ENCODE peak calls at places on chromosome 4, in four cellular contexts. Z is A673, P is neural progenitor cell, D is GM12878. H is an unnamed sample.

GRCh38 chr4:105140684-105141490 is 5.8 kb upstream of the TET2 start:
- DNase-seq in Z (peak; percentile 47), D (no peak), P (peak; percentile 43), H (no peak)

GRCh38 chr4:84751707-84752106 is 168.8 kb downstream of the CDS1 start:
- DNase-seq in Z (no peak), P (no peak), D (no peak), H (no peak)

GRCh38 chr4:18571252-18571885 is 549.8 kb upstream of the LCORL start:
- DNase-seq in D (no peak), Z (no peak), P (no peak), H (no peak)

GRCh38 chr4:158811216-158811540 is 42.4 kb downstream of the FNIP2 start:
- DNase-seq in P (no peak), D (no peak), Z (no peak), H (no peak)

GRCh38 chr4:82833696-82834313 is 35.2 kb upstream of the SCD5 start:
- DNase-seq in D (no peak), P (no peak), Z (no peak), H (peak; percentile 69)

GRCh38 chr4:142091691-142092182 is 455.4 kb downstream of the IL15 start:
- DNase-seq in Z (no peak), P (no peak), D (no peak), H (peak; percentile 83)

GRCh38 chr4:160353548-160353947 is 1250.7 kb downstream of the RAPGEF2 start:
- DNase-seq in P (no peak), D (no peak), Z (peak; percentile 53), H (no peak)

GRCh38 chr4:3412257-3413020 is 29.3 kb upstream of the HGFAC start:
- DNase-seq in P (no peak), Z (no peak), D (no peak), H (no peak)

GRCh38 chr4:174317531-174317930 is 33.8 kb downstream of the CEP44 start:
- DNase-seq in P (no peak), Z (peak; percentile 73), D (no peak), H (no peak)

GRCh38 chr4:79827283-79827682 is 245.7 kb downstream of the ANTXR2 start:
- DNase-seq in Z (no peak), D (no peak), P (no peak), H (no peak)

GRCh38 chr4:59091376-59092142 is 1981.4 kb upstream of the IGFBP7 start:
- DNase-seq in D (no peak), Z (peak; percentile 1), P (no peak), H (no peak)

GRCh38 chr4:7244343-7244680 is 52.0 kb downstream of the SORCS2 start:
- DNase-seq in D (no peak), Z (no peak), P (no peak), H (no peak)

GRCh38 chr4:155392486-155393184 is 15.9 kb upstream of the MAP9 start:
- DNase-seq in D (no peak), P (no peak), Z (peak; percentile 68), H (peak; percentile 41)

GRCh38 chr4:88991746-88992145 is 65.2 kb downstream of the FAM13A start:
- DNase-seq in D (no peak), Z (no peak), P (no peak), H (peak; percentile 60)

GRCh38 chr4:82780398-82781231 is 18.0 kb downstream of the SCD5 start:
- DNase-seq in Z (peak; percentile 78), D (no peak), P (no peak), H (no peak)

GRCh38 chr4:53653484-53654053 is 62.3 kb upstream of the LNX1 start:
- DNase-seq in Z (no peak), D (peak; percentile 74), P (peak; percentile 28), H (peak; percentile 12)

GRCh38 chr4:10096976-10097330 is 19.6 kb downstream of the WDR1 start:
- DNase-seq in P (no peak), D (no peak), Z (no peak), H (no peak)

GRCh38 chr4:158250321-158250720 is 40.0 kb downstream of the TMEM144 start:
- DNase-seq in Z (no peak), P (no peak), D (no peak), H (no peak)

GRCh38 chr4:168884251-168885124 is 125.6 kb downstream of the CBR4 start:
- DNase-seq in P (no peak), D (no peak), Z (no peak), H (no peak)

GRCh38 chr4:16056681-16057400 is 27.0 kb downstream of the PROM1 start:
- DNase-seq in D (no peak), Z (peak; percentile 55), P (peak; percentile 24), H (no peak)

GRCh38 chr4:26589699-26590098 is 5.8 kb downstream of the TBC1D19 start:
- DNase-seq in D (no peak), P (no peak), Z (no peak), H (peak; percentile 12)

GRCh38 chr4:184046148-184046547 is 141.0 kb downstream of the STOX2 start:
- DNase-seq in D (no peak), Z (no peak), P (no peak), H (no peak)

GRCh38 chr4:8556341-8557150 is 23.6 kb upstream of the GPR78 start:
- DNase-seq in Z (no peak), P (no peak), D (no peak), H (no peak)

GRCh38 chr4:137819964-137820383 is 287.7 kb upstream of the PCDH18 start:
- DNase-seq in Z (peak; percentile 65), D (peak; percentile 1), P (peak; percentile 72), H (peak; percentile 57)

GRCh38 chr4:183915976-183916375 is 10.9 kb downstream of the STOX2 start:
- DNase-seq in P (no peak), Z (no peak), D (no peak), H (no peak)

GRCh38 chr4:107913283-107913899 is 18.0 kb upstream of the CYP2U1 start:
- DNase-seq in D (no peak), Z (peak; percentile 74), P (peak; percentile 78), H (peak; percentile 62)

GRCh38 chr4:153222790-153223417 is 18.7 kb downstream of the TRIM2 start:
- DNase-seq in Z (peak; percentile 46), P (peak; percentile 70), D (no peak), H (peak; percentile 41)

GRCh38 chr4:142845293-142846070 is 619 bp downstream of the INPP4B start:
- DNase-seq in D (no peak), Z (no peak), P (peak; percentile 55), H (peak; percentile 19)

GRCh38 chr4:173343832-173344397 is 9.8 kb upstream of the HMGB2 start:
- DNase-seq in D (no peak), P (peak; percentile 18), Z (no peak), H (no peak)

GRCh38 chr4:125432078-125432477 is 117.3 kb downstream of the FAT4 start:
- DNase-seq in Z (peak; percentile 39), D (no peak), P (peak; percentile 68), H (no peak)

GRCh38 chr4:101597204-101597603 is 193.3 kb upstream of the BANK1 start:
- DNase-seq in P (no peak), D (peak; percentile 5), Z (peak; percentile 5), H (no peak)
- TF ChIP-seq CTCF in P (peak; percentile 15), D (peak; percentile 41), Z (peak; percentile 34), H (peak; percentile 21)

DNA sequence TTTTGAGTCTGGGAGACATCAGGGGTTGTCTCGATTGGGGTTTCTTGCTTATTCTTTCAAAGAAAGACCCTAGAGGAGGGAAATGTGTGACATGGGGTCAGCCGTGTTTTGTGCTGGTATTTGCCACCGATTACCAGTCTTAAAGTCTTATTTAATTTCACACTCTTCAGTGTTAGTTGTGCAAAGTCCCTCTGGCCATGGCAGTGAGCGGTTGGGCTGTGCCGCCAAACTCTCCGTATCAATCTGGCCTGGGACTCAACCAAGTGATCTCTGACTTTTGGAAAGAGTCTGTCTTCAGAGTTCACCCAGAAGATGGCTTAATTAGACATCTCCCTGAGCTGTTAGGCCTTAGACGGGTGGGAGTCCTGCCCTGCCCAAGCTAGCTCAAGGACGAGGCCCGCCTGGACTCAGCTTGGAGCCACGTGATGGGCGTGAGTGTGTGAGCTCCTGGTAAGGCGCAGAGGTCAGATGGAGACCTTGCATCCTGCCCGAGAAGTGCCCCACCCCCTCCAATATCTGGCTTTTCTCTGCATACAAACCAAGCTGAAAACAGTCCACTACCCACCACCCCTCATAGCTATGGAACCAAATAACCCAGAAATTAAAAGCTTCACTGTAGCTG is 3.8 kb upstream of the PITX2 start:
- DNase-seq in P (no peak), D (no peak), Z (no peak), H (no peak)
- TF ChIP-seq EZH2 in P (no peak), D (no peak), Z (no peak), H (peak; percentile 6)

GRCh38 chr4:72505314-72505744 is 63.7 kb downstream of the ADAMTS3 start:
- DNase-seq in D (no peak), P (peak; percentile 66), Z (peak; percentile 40), H (peak; percentile 25)
- TF ChIP-seq CTCF in D (peak; percentile 63), P (peak; percentile 82), Z (peak; percentile 58), H (peak; percentile 86)

DNA sequence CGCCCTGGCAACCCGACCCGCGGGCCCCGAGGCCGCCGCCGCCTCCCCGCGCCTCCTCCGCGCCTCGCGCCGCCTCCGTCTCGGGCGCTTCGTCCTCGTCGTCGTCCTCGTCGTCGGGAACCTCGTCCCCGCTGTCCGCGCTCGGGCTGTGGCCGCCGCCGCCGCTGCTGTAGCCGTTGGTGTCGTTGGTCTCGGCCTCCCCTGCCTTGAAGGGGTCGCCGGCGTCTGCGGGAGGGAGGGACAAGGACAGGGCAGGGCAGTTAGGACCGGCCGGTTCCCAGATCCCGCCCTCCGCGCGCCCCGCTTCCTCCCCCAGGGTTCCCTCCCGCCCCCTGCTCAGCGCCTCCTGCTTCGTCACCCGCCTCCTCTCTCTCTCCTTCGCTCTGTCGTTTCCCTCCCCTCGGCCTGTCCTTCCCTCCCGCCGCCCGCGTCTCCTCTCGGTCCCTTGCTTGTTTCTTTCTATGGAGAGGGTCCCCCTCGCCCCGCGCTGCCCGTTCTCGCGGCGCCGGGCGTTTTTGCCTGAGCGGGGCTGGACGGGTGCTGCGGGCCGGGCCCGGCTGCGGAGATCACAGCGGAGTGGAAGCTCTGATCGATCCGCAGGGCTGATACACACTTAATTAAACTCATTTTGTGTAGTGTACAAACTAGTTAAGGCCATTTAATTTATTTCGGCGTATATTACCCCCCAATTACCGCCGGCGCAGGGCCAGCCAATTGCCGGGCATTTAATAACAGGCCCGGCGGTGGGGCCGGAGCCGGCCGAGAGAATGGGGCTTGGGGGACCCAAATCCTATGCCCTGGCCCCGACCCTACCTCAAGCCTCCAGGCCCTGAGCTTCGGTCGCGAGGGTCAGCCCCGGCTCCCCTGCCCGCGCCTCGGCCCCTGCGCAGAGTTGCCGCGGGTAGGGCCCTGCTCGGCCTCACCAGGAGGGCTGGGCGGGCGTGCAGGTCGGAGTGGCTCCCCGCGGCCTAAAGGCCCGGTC is 2.4 kb downstream of the NKX1-1 start:
- DNase-seq in P (no peak), D (no peak), Z (no peak), H (no peak)
- TF ChIP-seq EZH2 in P (peak; percentile 99), D (no peak), Z (peak; percentile 100), H (peak; percentile 72)

DNA sequence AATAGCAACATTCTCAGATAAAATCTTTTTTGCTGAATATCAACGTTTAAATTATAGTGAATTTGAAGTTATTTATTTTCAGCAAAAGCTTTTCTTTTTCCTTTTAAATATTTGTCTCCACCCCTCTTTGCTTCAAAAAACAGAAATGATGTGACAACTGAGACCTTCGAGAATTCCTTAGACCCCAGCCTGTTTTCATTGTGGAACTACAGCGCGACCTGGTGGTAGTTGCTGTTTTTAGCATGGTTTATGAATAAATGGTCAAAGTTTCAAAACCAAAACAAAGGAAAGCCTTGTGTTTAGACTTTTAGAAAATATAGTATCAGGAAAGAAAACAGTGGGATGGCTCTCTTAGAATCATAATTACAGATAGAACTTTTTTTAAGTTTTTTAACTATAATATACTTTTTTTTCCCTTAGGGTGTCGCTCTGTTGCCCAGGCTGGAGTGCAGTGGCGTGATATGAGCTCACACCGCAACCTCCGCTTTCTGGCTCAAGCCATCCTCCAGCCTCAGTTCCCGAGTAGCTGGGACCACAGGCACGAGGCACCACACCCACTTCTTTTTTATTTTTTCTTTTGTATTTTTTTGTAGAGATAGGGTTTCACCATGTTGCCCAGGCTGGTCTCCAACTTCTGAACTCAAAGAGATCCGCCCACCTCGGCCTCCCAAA is 26.8 kb upstream of the TMEM184C start:
- DNase-seq in D (no peak), Z (peak; percentile 87), P (peak; percentile 76), H (peak; percentile 34)
- TF ChIP-seq CTCF in D (peak; percentile 68), Z (peak; percentile 84), P (peak; percentile 97), H (peak; percentile 80)

GRCh38 chr4:151031831-151032605 is 16.9 kb upstream of the LRBA start:
- DNase-seq in Z (no peak), P (no peak), D (peak; percentile 54), H (peak; percentile 73)
- TF ChIP-seq EZH2 in Z (no peak), P (no peak), D (no peak), H (no peak)

H was measured in mammary epithelial cell.